ENCODE peak calls at places on chromosomes 1 and 21, in seven cellular contexts. P is heart right ventricle, W is globus pallidus, K is Panc1, J is HEK293T, Z is IMR-90, Y is NCI-H1694 treated with DMSO at 0.1 percent for 48 hours. A is an unnamed sample.

GRCh38 chr21:45430521-45431501 is 25.8 kb downstream of the COL18A1 start:
- DNase-seq in W (no peak), Z (peak), P (no peak), Y (no peak), J (no peak), K (no peak), A (no peak)

GRCh38 chr1:109270623-109271317 is 12.2 kb downstream of the PSRC1 start:
- DNase-seq in J (no peak), K (no peak), W (no peak), P (no peak), Y (no peak), Z (no peak), A (peak)

GRCh38 chr1:28668956-28669719 is 554 bp downstream of the GMEB1 start:
- DNase-seq in P (peak), J (peak), Z (peak), K (no peak), W (peak), Y (peak), A (peak)

GRCh38 chr1:87812881-87813577 is 484.3 kb downstream of the LMO4 start:
- DNase-seq in P (no peak), Z (no peak), K (no peak), J (no peak), Y (no peak), W (no peak), A (no peak)

GRCh38 chr1:209884665-209885117 is 53.3 kb upstream of the SYT14 start:
- DNase-seq in Z (peak), P (no peak), J (peak), W (no peak), Y (peak), K (peak), A (no peak)

GRCh38 chr1:74343191-74343590 is 108.0 kb downstream of the TNNI3K start:
- DNase-seq in P (peak), W (peak), Z (peak), J (no peak), K (no peak), Y (peak), A (no peak)

GRCh38 chr1:236400061-236400638 is 6.1 kb downstream of the EDARADD start:
- DNase-seq in K (no peak), Y (no peak), Z (no peak), P (no peak), W (no peak), J (no peak), A (no peak)

GRCh38 chr1:3456964-3457909 is 2.8 kb downstream of the ARHGEF16 start:
- DNase-seq in K (no peak), W (no peak), Y (no peak), Z (no peak), J (no peak), P (no peak), A (no peak)

GRCh38 chr1:920506-920905 is 3.2 kb upstream of the SAMD11 start:
- DNase-seq in J (no peak), Z (no peak), P (no peak), Y (no peak), K (no peak), W (no peak), A (no peak)

GRCh38 chr1:198534540-198535413 is 5.7 kb downstream of the ATP6V1G3 start:
- DNase-seq in Z (no peak), P (no peak), Y (no peak), J (no peak), W (no peak), K (no peak), A (no peak)